ENCODE peak calls at places on chromosomes 6 and 20, in nine cellular contexts. I is CD8-positive, alpha-beta T cell; U is adipocyte; D is fibroblast of lung; R is CD8-positive, alpha-beta memory T cell; W is tibial artery; A is uterus; T is A549; Q is CD4-positive, alpha-beta memory T cell. H is an unnamed sample. For H3K9me3 and H3K4me1, the result is how much of the 10 kb centered on the place peaks cover.

GRCh38 chr20:48791014-48791413 is 36.8 kb downstream of the PREX1 start:
- DNase-seq in W (no peak), T (peak), Q (no peak), D (peak), R (no peak), U (no peak), A (no peak), I (no peak), H (peak)

GRCh38 chr20:57445298-57445697 is 54.1 kb downstream of the RBM38 start:
- DNase-seq in W (peak), U (peak), T (no peak), I (no peak), R (no peak), Q (no peak), D (peak), A (peak), H (no peak)

GRCh38 chr6:80336906-80337305 is 230.4 kb downstream of the BCKDHB start:
- DNase-seq in W (no peak), Q (no peak), D (no peak), T (no peak), R (no peak), A (no peak), U (no peak), I (no peak), H (no peak)

GRCh38 chr20:48189177-48189576 is 403.9 kb upstream of the SULF2 start:
- DNase-seq in I (no peak), A (no peak), W (no peak), Q (no peak), D (peak), R (no peak), U (peak), T (peak), H (no peak)

GRCh38 chr6:144234399-144234798 is 50.7 kb upstream of the UTRN start:
- DNase-seq in Q (no peak), R (no peak), D (no peak), I (no peak), U (no peak), W (no peak), T (no peak), A (no peak), H (no peak)

GRCh38 chr6:125170376-125170775 is 16.8 kb downstream of the TPD52L1 start:
- DNase-seq in A (no peak), Q (no peak), R (no peak), W (no peak), U (peak), T (no peak), D (peak), I (no peak), H (no peak)

GRCh38 chr20:31821427-31821826 is 2.3 kb downstream of the MYLK2 start:
- DNase-seq in I (no peak), T (no peak), A (no peak), Q (no peak), D (no peak), W (no peak), U (no peak), R (no peak), H (no peak)

GRCh38 chr20:42364446-42364845 is 746.3 kb upstream of the CHD6 start:
- DNase-seq in R (no peak), U (no peak), D (no peak), I (no peak), A (no peak), W (no peak), Q (no peak), T (no peak), H (no peak)

GRCh38 chr6:138692978-138693909 is 80.3 kb upstream of the CCDC28A start:
- DNase-seq in Q (peak), R (no peak), W (peak), U (peak), T (peak), I (peak), D (peak), A (peak), H (peak)

GRCh38 chr6:14601490-14601889 is 483.9 kb downstream of the CD83 start:
- DNase-seq in D (no peak), I (no peak), W (no peak), U (no peak), T (no peak), Q (no peak), A (no peak), R (no peak), H (peak)

GRCh38 chr6:157069585-157069984 is 253.7 kb downstream of the TMEM242 start:
- DNase-seq in W (no peak), A (no peak), D (no peak), Q (no peak), T (no peak), U (no peak), R (no peak), I (no peak), H (no peak)

GRCh38 chr6:168524644-168525043 is 83.7 kb downstream of the SMOC2 start:
- DNase-seq in T (no peak), R (no peak), A (peak), W (peak), Q (no peak), U (no peak), I (no peak), D (no peak), H (no peak)

GRCh38 chr6:34610819-34611477 is 54.8 kb upstream of the SPDEF start:
- DNase-seq in U (peak), I (no peak), T (peak), D (peak), W (no peak), A (no peak), Q (no peak), R (no peak), H (no peak)

GRCh38 chr6:3962897-3963296 is 113.7 kb downstream of the FAM50B start:
- DNase-seq in U (no peak), T (peak), Q (no peak), A (no peak), R (no peak), D (no peak), I (no peak), W (no peak), H (no peak)

GRCh38 chr6:135162678-135163439 is 18.2 kb upstream of the MYB start:
- DNase-seq in W (no peak), I (peak), D (no peak), R (peak), A (no peak), T (peak), U (peak), Q (peak), H (peak)

DNA sequence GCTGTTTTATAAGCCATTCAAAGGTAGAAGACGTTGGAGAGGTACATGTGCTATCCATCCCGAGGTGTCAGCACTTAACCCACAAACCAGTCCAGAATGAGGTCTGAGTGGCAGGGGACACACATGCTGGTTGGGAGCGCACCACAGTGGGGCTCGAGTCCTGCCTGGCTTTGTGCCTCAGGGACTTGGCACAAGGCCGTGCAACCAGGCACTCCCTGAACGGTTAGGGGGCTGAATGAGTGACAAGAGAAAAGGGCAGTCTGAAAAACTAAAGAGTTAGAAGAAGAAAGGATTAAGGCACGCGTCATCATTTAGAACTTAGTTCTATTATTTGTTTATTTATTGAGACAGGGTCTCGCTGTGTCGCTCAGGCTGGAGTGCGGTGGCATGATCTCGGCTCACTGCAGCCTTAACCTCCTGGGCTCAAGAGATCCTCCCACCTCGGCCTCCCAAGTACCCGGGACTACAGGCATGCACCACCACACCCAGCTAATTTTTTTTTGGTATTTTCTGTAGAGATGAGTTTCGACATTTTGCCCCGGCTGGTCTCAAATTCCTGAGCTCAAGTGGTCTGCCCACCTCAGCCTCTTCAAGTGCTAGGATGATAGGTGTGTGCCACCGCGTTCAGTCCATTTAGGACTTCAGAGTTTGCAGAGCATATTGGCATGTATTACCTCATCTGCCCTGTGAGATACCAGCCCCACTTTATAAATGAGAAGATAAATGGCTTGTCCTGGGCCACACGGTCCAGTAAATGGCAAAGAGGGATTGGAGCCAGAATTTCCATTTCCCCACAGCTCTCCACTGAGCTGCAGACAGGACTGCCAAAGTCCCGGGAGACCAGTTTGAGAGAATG is 47.4 kb upstream of the IRF4 start:
- DNase-seq in A (no peak), R (no peak), D (no peak), I (no peak), T (no peak), Q (no peak), U (no peak), W (no peak), H (no peak)
- H3K9me3 ChIP-seq in A (under half), R (under half), D (under half), I (under half), T (under half), Q (under half), U (under half), W (under half), H (under half)

GRCh38 chr20:1173698-1174097 is 11.1 kb downstream of the TMEM74B start:
- DNase-seq in R (no peak), W (no peak), I (no peak), A (no peak), D (no peak), U (no peak), Q (no peak), T (no peak), H (no peak)
- H3K4me1 ChIP-seq in R (under half), W (under half), I (under half), A (under half), D (under half), U (under half), Q (under half), T (under half), H (under half)

GRCh38 chr20:60497298-60497697 is 539.1 kb downstream of the CDH26 start:
- DNase-seq in T (no peak), A (no peak), W (no peak), D (no peak), R (no peak), U (no peak), I (no peak), Q (no peak), H (no peak)

GRCh38 chr20:60501048-60501447 is 542.8 kb downstream of the CDH26 start:
- DNase-seq in A (no peak), T (no peak), I (no peak), R (no peak), U (no peak), Q (no peak), W (no peak), D (no peak), H (no peak)

GRCh38 chr20:60500038-60500701 is 541.9 kb downstream of the CDH26 start:
- DNase-seq in I (no peak), A (no peak), T (no peak), U (no peak), D (no peak), Q (no peak), W (no peak), R (no peak), H (no peak)
- H3K9me3 ChIP-seq in I (under half), A (under half), T (under half), U (under half), D (under half), Q (under half), W (under half), R (under half), H (under half)

GRCh38 chr6:69084746-69085335 is 449.8 kb downstream of the ADGRB3 start:
- DNase-seq in A (no peak), T (peak), U (no peak), Q (no peak), I (no peak), R (no peak), W (no peak), D (peak), H (no peak)
- H3K4me1 ChIP-seq in A (under half), T (under half), U (under half), Q (under half), I (under half), R (under half), W (under half), D (under half), H (under half)

H was measured in right lobe of liver.